ENCODE peak calls at places on chromosomes 4 and X, in nine cellular contexts. Q is A549, Z is Peyer's patch, P is prostate gland, D is adrenal gland, O is suprapubic skin, W is body of pancreas, F is breast epithelium, R is upper lobe of left lung. K is an unnamed sample. For H3K4me1, the result is how much of the 10 kb centered on the place peaks cover.

GRCh38 chr4:180669637-180670036 is 1573.6 kb upstream of the TENM3 start:
- DNase-seq in Q (no peak), Z (no peak), P (no peak), D (peak), O (no peak), W (no peak), F (no peak), R (no peak), K (no peak)

GRCh38 chrX:148902581-148902980 is 402.2 kb downstream of the AFF2 start:
- DNase-seq in Q (no peak), Z (no peak), P (no peak), D (no peak), O (no peak), W (no peak), F (no peak), R (no peak), K (no peak)

GRCh38 chrX:135518161-135518560 is 2.3 kb upstream of the INTS6L start:
- DNase-seq in Q (no peak), Z (no peak), P (no peak), D (no peak), O (no peak), W (no peak), F (no peak), R (no peak), K (no peak)

GRCh38 chr4:143397335-143397734 is 60.7 kb downstream of the GAB1 start:
- DNase-seq in Q (no peak), Z (no peak), P (no peak), D (no peak), O (no peak), W (no peak), F (no peak), R (no peak), K (no peak)

GRCh38 chr4:74055096-74055495 is 16.6 kb upstream of the CXCL3 start:
- DNase-seq in Q (no peak), Z (no peak), P (no peak), D (no peak), O (no peak), W (no peak), F (no peak), R (no peak), K (no peak)

GRCh38 chr4:178471385-178471784 is 1029.1 kb upstream of the AGA start:
- DNase-seq in Q (peak), Z (no peak), P (no peak), D (no peak), O (no peak), W (no peak), F (no peak), R (no peak), K (no peak)

GRCh38 chrX:19893722-19894121 is 6.3 kb upstream of the SH3KBP1 start:
- DNase-seq in Q (peak), Z (no peak), P (no peak), D (no peak), O (no peak), W (no peak), F (no peak), R (no peak), K (no peak)

GRCh38 chrX:10423716-10424115 is 196.7 kb downstream of the MID1 start:
- DNase-seq in Q (no peak), Z (no peak), P (no peak), D (no peak), O (no peak), W (no peak), F (no peak), R (no peak), K (no peak)

GRCh38 chrX:16711219-16712115 is 1.0 kb downstream of the CTPS2 start:
- DNase-seq in Q (no peak), Z (no peak), P (no peak), D (no peak), O (no peak), W (peak), F (no peak), R (no peak), K (no peak)

GRCh38 chr4:17562157-17562556 is 14.8 kb upstream of the LAP3 start:
- DNase-seq in Q (peak), Z (no peak), P (no peak), D (no peak), O (peak), W (no peak), F (no peak), R (no peak), K (no peak)

GRCh38 chrX:154376768-154377167 is 2.3 kb upstream of the EMD start:
- DNase-seq in Q (no peak), Z (no peak), P (no peak), D (no peak), O (no peak), W (no peak), F (no peak), R (no peak), K (no peak)

DNA sequence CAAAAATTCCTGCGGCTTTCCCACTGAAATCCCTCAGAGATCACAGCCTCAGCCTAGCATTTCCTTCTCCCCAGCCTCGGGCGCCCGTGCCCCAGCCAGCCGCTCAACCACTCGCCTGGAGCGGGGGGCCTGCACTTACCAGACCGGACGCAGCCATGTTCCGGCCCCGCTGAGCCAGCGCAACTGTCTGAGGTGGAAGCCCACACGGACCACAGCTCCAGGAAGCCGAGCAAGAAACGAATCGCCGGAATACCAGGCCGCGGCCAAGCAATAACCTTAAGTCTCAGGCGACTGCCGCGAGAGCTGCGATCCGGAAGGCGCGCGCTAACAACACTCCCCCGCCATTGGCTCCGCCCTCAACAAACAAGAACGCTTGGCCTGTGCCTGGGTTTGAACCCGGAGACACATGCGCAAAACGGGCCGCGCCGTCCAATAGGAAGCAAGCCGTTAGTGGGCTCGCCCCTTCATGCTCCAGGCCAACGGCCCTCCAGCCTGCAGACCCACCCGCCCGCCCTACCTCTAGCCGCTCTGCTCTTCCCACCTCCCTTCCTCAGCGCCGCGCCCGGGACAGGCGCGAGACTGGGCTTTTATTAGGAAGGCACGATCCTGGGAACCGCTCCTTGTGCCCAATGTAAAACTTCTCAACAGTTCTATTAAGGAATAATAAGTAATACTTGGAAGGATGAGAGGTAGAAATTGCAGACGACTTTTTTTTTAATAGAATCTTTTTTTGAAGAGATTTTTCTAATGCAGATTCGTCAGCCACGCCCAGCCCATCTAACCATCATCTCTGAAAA is at the start of gene CENPC:
- DNase-seq in Q (peak), Z (peak), P (peak), D (peak), O (peak), W (peak), F (peak), R (peak), K (peak)
- H3K4me1 ChIP-seq in Q (under half), Z (under half), P (under half), D (under half), O (under half), W (under half), F (under half), R (under half), K (under half)

DNA sequence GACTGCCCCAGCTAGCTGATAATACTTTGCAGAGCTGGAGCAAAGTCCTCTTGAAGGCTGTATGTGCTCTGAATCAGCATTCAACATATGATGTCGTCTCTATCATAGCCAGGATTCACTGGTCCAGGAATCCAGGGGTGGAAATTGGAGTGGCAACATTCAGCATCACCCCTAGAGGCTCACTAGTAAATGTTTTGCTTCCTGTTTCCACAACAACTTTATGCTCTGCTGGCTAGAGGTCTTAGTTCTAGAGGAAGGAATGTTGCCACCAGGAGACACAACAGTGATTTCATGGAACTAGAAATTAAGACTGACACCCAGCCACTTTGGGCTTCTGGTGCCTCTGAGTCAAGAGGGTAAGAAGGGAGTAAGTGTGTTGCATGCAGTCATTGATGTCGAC is 11.3 kb downstream of the MAGEA1 start:
- DNase-seq in Q (no peak), Z (no peak), P (no peak), D (no peak), O (no peak), W (no peak), F (no peak), R (no peak), K (no peak)
- TF ChIP-seq POLR2A in Q (no peak), Z (no peak), P (no peak), D (no peak), O (no peak), W (no peak), F (no peak), R (no peak), K (no peak)

GRCh38 chr4:154135576-154135975 is 346.7 kb upstream of the SFRP2 start:
- DNase-seq in Q (no peak), Z (no peak), P (no peak), D (no peak), O (no peak), W (no peak), F (no peak), R (peak), K (no peak)

GRCh38 chr4:154132406-154132805 is 343.5 kb upstream of the SFRP2 start:
- DNase-seq in Q (no peak), Z (no peak), P (no peak), D (no peak), O (no peak), W (no peak), F (no peak), R (no peak), K (no peak)

GRCh38 chr4:154142664-154143063 is 348.9 kb downstream of the DCHS2 start:
- DNase-seq in Q (no peak), Z (no peak), P (no peak), D (no peak), O (no peak), W (no peak), F (no peak), R (no peak), K (no peak)

GRCh38 chr4:154137320-154137905 is 348.5 kb upstream of the SFRP2 start:
- DNase-seq in Q (no peak), Z (no peak), P (no peak), D (no peak), O (no peak), W (no peak), F (no peak), R (no peak), K (no peak)
- H3K27ac ChIP-seq in Q (no peak), Z (no peak), P (no peak), D (no peak), O (no peak), W (no peak), F (no peak), R (no peak), K (no peak)

DNA sequence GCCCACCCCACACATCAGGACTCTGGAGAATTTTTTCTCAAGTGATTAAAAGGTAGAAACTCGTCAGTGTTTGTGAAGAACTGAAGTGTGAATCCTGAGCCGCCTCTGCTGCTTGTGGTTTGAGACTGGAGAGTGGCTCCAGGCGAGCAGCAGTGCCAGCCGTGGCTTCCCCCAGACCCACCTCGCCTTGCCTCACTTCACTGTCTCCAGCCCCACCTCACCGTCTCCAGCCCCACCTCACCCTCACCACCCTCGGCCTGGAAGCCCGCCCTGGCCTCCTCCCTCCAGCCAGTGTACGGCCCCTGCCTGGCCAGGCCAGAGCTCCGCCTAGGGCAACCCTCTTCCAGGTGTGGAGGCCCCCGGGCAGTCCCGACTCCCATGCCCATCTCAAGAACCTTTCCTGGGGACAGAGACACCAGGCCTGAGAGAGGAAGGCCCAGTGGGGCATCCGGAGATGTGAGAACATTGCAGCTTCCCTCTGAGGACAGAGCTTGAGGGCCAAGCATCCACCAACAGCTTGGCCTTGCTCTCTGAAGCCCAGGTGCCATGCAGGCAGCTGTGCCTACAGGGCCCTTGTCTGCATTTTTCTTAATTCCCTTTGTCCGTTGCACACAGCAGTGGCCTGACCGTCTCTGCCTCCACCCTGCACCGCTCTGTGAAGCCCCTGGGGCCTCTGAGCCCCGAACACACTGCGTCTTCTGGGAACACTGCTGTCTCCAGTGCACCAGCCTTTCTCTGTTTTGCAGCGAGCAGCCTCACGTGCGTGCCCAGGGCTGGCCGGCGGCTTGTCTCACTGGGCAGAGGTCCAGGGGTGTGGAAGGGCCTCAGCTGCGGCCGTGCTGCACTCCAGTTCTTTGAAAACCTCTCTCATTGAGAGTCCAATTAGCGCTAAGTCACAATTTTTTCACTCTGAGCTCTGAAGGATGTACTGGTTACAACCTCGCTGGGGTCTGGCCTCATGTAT is 13.8 kb downstream of the SH3BP2 start:
- DNase-seq in Q (no peak), Z (peak), P (peak), D (peak), O (no peak), W (peak), F (no peak), R (peak), K (no peak)
- H3K4me1 ChIP-seq in Q (under half), Z (under half), P (under half), D (under half), O (half or more), W (under half), F (under half), R (half or more), K (half or more)

DNA sequence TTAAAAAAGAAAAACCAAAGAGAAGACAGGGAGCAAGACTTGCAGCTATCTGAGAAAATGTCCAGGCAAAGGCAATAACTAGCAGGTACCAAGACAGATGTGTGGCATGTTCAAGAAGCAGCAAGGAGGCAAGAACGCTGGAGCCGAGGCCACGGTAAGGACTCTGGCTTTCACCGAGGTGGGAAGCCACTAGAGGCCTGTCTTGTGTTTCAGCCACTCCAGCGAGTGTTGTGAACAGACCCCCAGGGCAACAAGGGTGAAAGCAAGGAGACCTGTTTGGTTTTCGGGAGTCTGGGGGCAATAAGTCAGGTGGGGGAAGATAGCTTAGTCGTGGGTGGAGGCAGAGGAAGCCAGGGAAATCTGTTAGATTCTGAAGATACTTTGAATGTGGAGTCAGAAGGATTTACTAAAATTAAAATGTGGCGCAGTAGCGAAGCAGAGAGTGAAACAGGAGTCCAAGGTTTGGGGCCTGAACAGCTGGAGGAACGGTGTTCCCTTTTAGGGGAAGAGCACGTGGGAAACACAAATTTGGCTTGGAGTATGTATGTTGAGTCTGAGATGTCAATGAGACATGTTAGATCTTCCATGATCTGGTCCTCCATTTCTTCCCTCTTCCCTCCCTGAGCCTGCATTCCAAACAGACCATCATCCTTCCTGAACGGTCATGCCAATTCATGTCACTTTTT is 3.1 kb downstream of the WDR1 start:
- DNase-seq in Q (no peak), Z (no peak), P (no peak), D (no peak), O (no peak), W (no peak), F (no peak), R (no peak), K (no peak)
- TF ChIP-seq POLR2A in Q (no peak), Z (no peak), P (no peak), D (no peak), O (no peak), W (no peak), F (no peak), R (no peak), K (no peak)

GRCh38 chr4:87918314-87919058 is 57.0 kb upstream of the SPP1 start:
- DNase-seq in Q (no peak), Z (no peak), P (no peak), D (no peak), O (no peak), W (no peak), F (no peak), R (no peak), K (no peak)
- H3K27ac ChIP-seq in Q (no peak), Z (no peak), P (no peak), D (no peak), O (no peak), W (no peak), F (no peak), R (no peak), K (no peak)

GRCh38 chr4:87036713-87037112 is 101.9 kb downstream of the AFF1 start:
- DNase-seq in Q (no peak), Z (no peak), P (no peak), D (no peak), O (no peak), W (no peak), F (no peak), R (no peak), K (no peak)
- H3K4me1 ChIP-seq in Q (half or more), Z (under half), P (under half), D (half or more), O (half or more), W (half or more), F (under half), R (half or more), K (half or more)

GRCh38 chrX:101617211-101618191 is at the start of gene ARMCX6:
- DNase-seq in Q (peak), Z (peak), P (peak), D (peak), O (peak), W (peak), F (peak), R (peak), K (peak)
- TF ChIP-seq POLR2A in Q (peak), Z (no peak), P (peak), D (no peak), O (no peak), W (no peak), F (no peak), R (peak), K (no peak)